ENCODE peak calls at places on chromosomes 13 and 19, in nine cellular contexts. W, L, G, V, Y, U, C, I and R are unnamed samples.

GRCh38 chr13:46389985-46390384 is 2.9 kb upstream of the RUBCNL start:
- DNase-seq in W (peak; percentile 84), U (no peak), V (no peak), I (no peak), G (no peak), C (peak; percentile 54), Y (no peak), L (no peak), R (peak; percentile 84)

GRCh38 chr19:44850641-44851109 is 4.6 kb downstream of the NECTIN2 start:
- DNase-seq in V (no peak), G (no peak), U (peak; percentile 22), W (no peak), Y (no peak), I (peak; percentile 40), L (no peak), C (no peak), R (no peak)

GRCh38 chr19:40252395-40252794 is 25.9 kb upstream of the CCNP start:
- DNase-seq in L (no peak), U (no peak), I (no peak), Y (no peak), W (no peak), C (peak; percentile 8), V (no peak), G (no peak), R (no peak)

GRCh38 chr13:100363351-100363750 is 225.2 kb downstream of the GGACT start:
- DNase-seq in L (no peak), V (no peak), U (no peak), Y (no peak), C (no peak), G (no peak), W (no peak), I (no peak), R (no peak)

GRCh38 chr13:110330491-110331001 is 23.5 kb downstream of the COL4A2 start:
- DNase-seq in W (no peak), L (no peak), U (no peak), V (no peak), I (no peak), C (no peak), G (no peak), Y (no peak), R (no peak)

GRCh38 chr13:75704942-75705320 is 68.8 kb downstream of the LMO7 start:
- DNase-seq in V (no peak), G (no peak), L (peak; percentile 69), Y (no peak), U (no peak), C (no peak), W (no peak), I (no peak), R (no peak)

GRCh38 chr19:54392078-54392477 is 23.2 kb upstream of the TTYH1 start:
- DNase-seq in Y (no peak), L (no peak), U (no peak), G (no peak), C (no peak), V (no peak), I (no peak), W (no peak), R (no peak)

GRCh38 chr13:30805603-30806011 is 70.3 kb downstream of the ALOX5AP start:
- DNase-seq in L (no peak), C (peak; percentile 44), U (no peak), I (no peak), V (no peak), Y (no peak), W (peak; percentile 49), G (no peak), R (peak; percentile 42)

GRCh38 chr19:41695745-41696144 is 7.7 kb upstream of the CEACAM7 start:
- DNase-seq in Y (no peak), G (no peak), L (no peak), C (no peak), U (no peak), I (no peak), V (no peak), W (no peak), R (no peak)

GRCh38 chr13:21757721-21758120 is 86.8 kb downstream of the FGF9 start:
- DNase-seq in V (no peak), U (no peak), W (no peak), I (no peak), L (no peak), Y (no peak), C (no peak), G (no peak), R (no peak)

GRCh38 chr19:48468806-48469055 is 438 bp upstream of the CYTH2 start:
- DNase-seq in U (no peak), W (no peak), G (no peak), L (no peak), Y (no peak), C (no peak), V (no peak), I (no peak), R (no peak)

GRCh38 chr19:45141203-45141900 is 19.4 kb downstream of the NKPD1 start:
- DNase-seq in Y (no peak), C (no peak), L (no peak), W (peak; percentile 40), I (no peak), U (no peak), V (no peak), G (no peak), R (peak; percentile 14)

GRCh38 chr13:49304763-49305695 is 57.3 kb downstream of the CDADC1 start:
- DNase-seq in I (no peak), U (no peak), Y (no peak), C (no peak), L (no peak), G (no peak), V (no peak), W (no peak), R (no peak)